ENCODE peak calls at places on chromosome 11, in five cellular contexts. X is activated T-cell treated with anti-CD3 and anti-CD28 coated beads for 48 hours; V is GDM1; G is mesothelial cell of epicardium; I is stimulated activated CD4-positive, alpha-beta T cell treated with anti-CD3 and anti-CD28 coated beads, Interleukin-15, amount 100 ng/mL, for 48 hours. H is an unnamed sample.

GRCh38 chr11:44088871-44089270 is 6.6 kb upstream of the EXT2 start:
- DNase-seq in G (no peak), V (no peak), X (no peak), I (no peak), H (no peak)

GRCh38 chr11:60763692-60764369 is 7.2 kb downstream of the MS4A15 start:
- DNase-seq in X (no peak), I (no peak), V (no peak), G (no peak), H (no peak)

GRCh38 chr11:66080055-66080817 is 10.2 kb downstream of the PACS1 start:
- DNase-seq in V (no peak), G (no peak), I (peak), X (no peak), H (no peak)

GRCh38 chr11:45332486-45332934 is 46.4 kb upstream of the SYT13 start:
- DNase-seq in V (peak), I (no peak), X (peak), G (peak), H (peak)

GRCh38 chr11:96388891-96389603 is 665 bp downstream of the CCDC82 start:
- DNase-seq in X (no peak), G (no peak), V (no peak), I (no peak), H (no peak)

GRCh38 chr11:70682056-70682455 is 283.7 kb downstream of the CTTN start:
- DNase-seq in X (no peak), I (no peak), G (no peak), V (no peak), H (no peak)

GRCh38 chr11:45885274-45885920 is at the start of gene MAPK8IP1:
- DNase-seq in I (no peak), V (no peak), X (peak), G (peak), H (peak)

GRCh38 chr11:35367491-35367890 is 51.9 kb downstream of the SLC1A2 start:
- DNase-seq in I (no peak), X (no peak), G (no peak), V (no peak), H (no peak)

GRCh38 chr11:81569999-81570398 is 1163.7 kb downstream of the FAM181B start:
- DNase-seq in G (no peak), I (no peak), V (no peak), X (no peak), H (no peak)

GRCh38 chr11:92875473-92875872 is 94.0 kb upstream of the MTNR1B start:
- DNase-seq in X (no peak), V (no peak), I (no peak), G (no peak), H (no peak)

GRCh38 chr11:80155412-80156017 is 714.7 kb upstream of the TENM4 start:
- DNase-seq in X (no peak), V (no peak), G (no peak), I (no peak), H (peak)

GRCh38 chr11:61883947-61884346 is 7.4 kb downstream of the FADS3 start:
- DNase-seq in X (no peak), G (no peak), V (no peak), I (no peak), H (no peak)

GRCh38 chr11:132980721-132981120 is 551.6 kb downstream of the OPCML start:
- DNase-seq in I (no peak), X (no peak), V (no peak), G (no peak), H (no peak)

GRCh38 chr11:111452146-111452545 is 60.0 kb downstream of the BTG4 start:
- DNase-seq in I (no peak), X (no peak), G (no peak), V (no peak), H (no peak)

GRCh38 chr11:32916994-32917393 is 24.4 kb downstream of the QSER1 start:
- DNase-seq in V (no peak), X (no peak), G (no peak), I (no peak), H (no peak)

GRCh38 chr11:114075891-114076441 is 16.5 kb downstream of the ZBTB16 start:
- DNase-seq in I (no peak), G (peak), X (peak), V (no peak), H (peak)

H was measured in KBM-7.